ENCODE peak calls at places on chromosomes 16 and 17, in eight cellular contexts. M is epithelial cell of proximal tubule, N is cardiac fibroblast, C is lung, Q is AG04450, G is fibroblast of the aortic adventitia, O is IMR-90, P is tibial artery. E is an unnamed sample.

GRCh38 chr16:24834459-24835335 is 11.1 kb upstream of the SLC5A11 start:
- DNase-seq in M (no peak), Q (no peak), C (no peak), N (peak; percentile 63), P (no peak), G (peak; percentile 61), O (peak; percentile 49), E (no peak)

GRCh38 chr17:76000016-76000754 is 470 bp upstream of the CDK3 start:
- DNase-seq in Q (no peak), N (peak; percentile 40), M (no peak), G (no peak), C (no peak), P (no peak), O (peak; percentile 16), E (no peak)

GRCh38 chr17:78879679-78880186 is 23.3 kb downstream of the CEP295NL start:
- DNase-seq in O (peak; percentile 98), G (peak; percentile 95), M (no peak), P (no peak), Q (peak; percentile 92), C (peak; percentile 58), N (peak; percentile 93), E (no peak)

GRCh38 chr17:7308625-7309433 is 1.4 kb downstream of the EIF5A start:
- DNase-seq in P (peak; percentile 87), G (peak; percentile 84), Q (no peak), C (peak; percentile 88), M (no peak), N (peak; percentile 83), O (peak; percentile 77), E (peak; percentile 81)

GRCh38 chr17:27326585-27326984 is 32.7 kb downstream of the WSB1 start:
- DNase-seq in N (no peak), O (no peak), C (no peak), P (no peak), G (no peak), M (no peak), Q (no peak), E (no peak)

GRCh38 chr17:9044796-9045470 is 23.6 kb downstream of the NTN1 start:
- DNase-seq in P (no peak), Q (no peak), G (no peak), N (no peak), O (no peak), C (no peak), M (no peak), E (no peak)

GRCh38 chr17:34547453-34548063 is 31.8 kb upstream of the TMEM132E start:
- DNase-seq in N (no peak), M (no peak), C (no peak), O (no peak), G (no peak), Q (no peak), P (no peak), E (no peak)

GRCh38 chr17:6610011-6610410 is 30.5 kb downstream of the KIAA0753 start:
- DNase-seq in Q (no peak), N (no peak), P (no peak), C (no peak), O (peak; percentile 11), G (no peak), M (no peak), E (no peak)

GRCh38 chr16:86665319-86665675 is 86.9 kb downstream of the FOXL1 start:
- DNase-seq in G (peak; percentile 84), Q (peak; percentile 41), C (no peak), O (peak; percentile 86), P (no peak), M (peak; percentile 96), N (peak; percentile 66), E (no peak)

GRCh38 chr16:86665929-86666328 is 87.6 kb downstream of the FOXL1 start:
- DNase-seq in M (no peak), Q (no peak), G (no peak), N (no peak), C (no peak), O (no peak), P (no peak), E (no peak)

GRCh38 chr16:86669285-86669805 is 91.0 kb downstream of the FOXL1 start:
- DNase-seq in M (no peak), N (no peak), C (no peak), O (no peak), G (no peak), Q (no peak), P (no peak), E (no peak)

GRCh38 chr16:86668136-86668535 is 89.8 kb downstream of the FOXL1 start:
- DNase-seq in O (peak; percentile 77), M (no peak), N (peak; percentile 72), Q (no peak), P (no peak), C (no peak), G (peak; percentile 68), E (no peak)

GRCh38 chr16:86667035-86667434 is 88.7 kb downstream of the FOXL1 start:
- DNase-seq in N (no peak), G (peak; percentile 66), M (no peak), Q (no peak), P (no peak), C (no peak), O (no peak), E (no peak)
- H3K4me3 ChIP-seq in N (no peak overlapping the region), G (no peak overlapping the region), M (no peak overlapping the region), Q (no peak overlapping the region), P (no peak overlapping the region), C (no peak overlapping the region), O (no peak overlapping the region), E (no peak overlapping the region)

GRCh38 chr16:10180771-10181163 is 1.5 kb downstream of the GRIN2A start:
- DNase-seq in O (no peak), P (no peak), C (no peak), G (no peak), Q (no peak), N (no peak), M (no peak), E (no peak)
- TF ChIP-seq CTCF in O (no peak), P (peak; percentile 34), C (no peak), G (peak; percentile 45), Q (no peak), N (peak; percentile 42), M (peak; percentile 43), E (peak; percentile 62)

DNA sequence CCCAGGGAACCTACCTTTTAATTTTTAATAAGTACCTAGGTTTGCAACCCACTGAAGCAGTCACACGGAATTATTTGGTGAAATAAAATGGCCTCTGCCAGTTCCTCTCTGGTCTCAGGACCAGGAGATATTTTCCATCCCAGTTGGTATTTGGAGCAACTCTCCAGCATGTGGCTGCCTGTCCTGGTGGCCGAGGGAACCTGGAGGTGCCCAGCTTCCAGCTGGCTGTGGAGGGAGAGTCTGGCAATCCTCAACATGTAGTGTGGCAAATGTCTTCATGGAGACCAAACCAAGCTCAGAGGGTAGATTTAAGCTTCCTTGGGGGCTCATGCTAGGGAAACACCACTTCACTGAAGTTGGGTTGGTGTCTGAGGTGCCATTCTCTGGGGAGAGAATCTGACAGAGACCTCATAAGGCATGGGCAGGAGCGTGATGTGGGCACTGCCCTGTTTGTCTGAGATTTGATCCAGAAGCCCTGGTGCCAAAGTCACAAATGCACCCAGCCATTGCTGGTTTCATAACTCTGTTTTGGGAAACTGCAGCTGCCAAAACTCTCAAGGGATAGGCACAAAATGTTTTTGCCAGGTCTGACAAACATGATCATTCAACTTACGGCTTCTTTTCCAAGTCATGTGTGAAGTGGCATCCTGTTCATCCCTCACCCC is 2.8 kb downstream of the MT1X start:
- DNase-seq in C (no peak), M (no peak), O (no peak), P (peak; percentile 84), G (no peak), N (no peak), Q (no peak), E (no peak)
- H3K4me3 ChIP-seq in C (no peak overlapping the region), M (peak overlapping the region; percentile 97), O (no peak overlapping the region), P (peak overlapping the region; percentile 80), G (no peak overlapping the region), N (no peak overlapping the region), Q (no peak overlapping the region), E (no peak overlapping the region)

GRCh38 chr17:48553837-48554236 is 8.9 kb upstream of the HOXB2 start:
- DNase-seq in P (no peak), M (no peak), C (no peak), G (peak; percentile 42), O (peak; percentile 34), N (no peak), Q (no peak), E (no peak)
- TF ChIP-seq CTCF in P (no peak), M (no peak), C (no peak), G (no peak), O (no peak), N (no peak), Q (no peak), E (no peak)

GRCh38 chr17:50461550-50462132 is 7.0 kb downstream of the CHAD start:
- DNase-seq in M (no peak), G (no peak), O (no peak), Q (no peak), C (no peak), P (no peak), N (no peak), E (no peak)

GRCh38 chr17:50459081-50459676 is 9.5 kb downstream of the CHAD start:
- DNase-seq in C (peak; percentile 56), P (no peak), G (no peak), N (no peak), Q (no peak), O (peak; percentile 18), M (peak; percentile 16), E (no peak)

GRCh38 chr17:50459756-50460155 is 8.9 kb downstream of the CHAD start:
- DNase-seq in P (no peak), C (no peak), O (no peak), N (no peak), Q (no peak), M (no peak), G (no peak), E (no peak)

GRCh38 chr17:50462446-50462845 is 6.2 kb downstream of the CHAD start:
- DNase-seq in Q (no peak), P (no peak), N (no peak), M (no peak), G (no peak), O (no peak), C (no peak), E (no peak)

GRCh38 chr17:50460831-50461526 is 7.7 kb downstream of the CHAD start:
- DNase-seq in C (no peak), G (no peak), M (no peak), P (no peak), N (no peak), O (no peak), Q (no peak), E (no peak)
- H3K4me3 ChIP-seq in C (no peak overlapping the region), G (no peak overlapping the region), M (no peak overlapping the region), P (no peak overlapping the region), N (no peak overlapping the region), O (no peak overlapping the region), Q (no peak overlapping the region), E (no peak overlapping the region)

E was measured in GM12864.